ENCODE peak calls at places on chromosomes 16 and 17, in seven cellular contexts. L, I, T, G, S, W and B are unnamed samples.
A peak's percentile ranks its signal among the peaks of the same experiment; 100 is the strongest.

GRCh38 chr17:19019041-19019941 is 14.7 kb upstream of the FAM83G start:
- DNase-seq in G (no peak), S (no peak), L (no peak), T (no peak), W (no peak), I (no peak), B (no peak)

GRCh38 chr16:74304164-74304834 is 7.7 kb downstream of the PSMD7 start:
- DNase-seq in W (no peak), L (no peak), T (peak; percentile 18), I (peak; percentile 5), G (no peak), S (no peak), B (peak; percentile 23)

GRCh38 chr17:50647187-50647586 is 12.5 kb downstream of the ABCC3 start:
- DNase-seq in L (no peak), W (no peak), S (no peak), G (no peak), T (no peak), I (no peak), B (no peak)

GRCh38 chr16:19967963-19968362 is 83.3 kb upstream of the GPRC5B start:
- DNase-seq in W (no peak), T (no peak), G (no peak), L (no peak), I (no peak), S (no peak), B (no peak)

GRCh38 chr17:60901806-60902205 is 224.2 kb downstream of the BCAS3 start:
- DNase-seq in I (peak; percentile 64), L (no peak), T (peak; percentile 65), W (no peak), S (no peak), G (no peak), B (no peak)

GRCh38 chr16:72938426-72939164 is 109.3 kb downstream of the ZFHX3 start:
- DNase-seq in I (no peak), L (peak; percentile 61), W (no peak), T (peak; percentile 90), S (no peak), G (peak; percentile 84), B (peak; percentile 51)

GRCh38 chr16:78133919-78134318 is 34.5 kb downstream of the WWOX start:
- DNase-seq in L (no peak), W (no peak), I (no peak), T (no peak), S (no peak), G (no peak), B (peak; percentile 47)

GRCh38 chr17:42814633-42815399 is 9.3 kb downstream of the BECN1 start:
- DNase-seq in S (no peak), L (no peak), G (no peak), I (peak; percentile 39), T (peak; percentile 94), W (no peak), B (no peak)

GRCh38 chr17:43936434-43936833 is 5.8 kb downstream of the PPY start:
- DNase-seq in G (no peak), L (no peak), S (no peak), T (no peak), I (no peak), W (no peak), B (no peak)

GRCh38 chr17:51435641-51436091 is 175.3 kb downstream of the UTP18 start:
- DNase-seq in S (no peak), L (peak; percentile 42), G (no peak), W (peak; percentile 59), T (peak; percentile 3), I (peak; percentile 24), B (peak; percentile 90)

GRCh38 chr16:47492428-47493357 is 31.6 kb downstream of the PHKB start:
- DNase-seq in W (no peak), L (peak; percentile 58), I (no peak), T (peak; percentile 80), G (peak; percentile 75), S (no peak), B (no peak)

GRCh38 chr17:13311301-13311700 is 290.4 kb downstream of the HS3ST3A1 start:
- DNase-seq in G (no peak), L (no peak), I (peak; percentile 66), S (no peak), W (no peak), T (peak; percentile 68), B (no peak)

GRCh38 chr16:25419123-25419522 is 161.5 kb upstream of the ZKSCAN2 start:
- DNase-seq in G (no peak), I (no peak), S (no peak), T (no peak), L (no peak), W (no peak), B (no peak)

GRCh38 chr17:48095611-48096010 is 5.7 kb downstream of the CBX1 start:
- DNase-seq in G (no peak), L (no peak), I (no peak), W (no peak), T (no peak), S (no peak), B (no peak)

GRCh38 chr17:29640413-29640812 is 17.7 kb upstream of the CORO6 start:
- DNase-seq in I (no peak), G (no peak), T (peak; percentile 64), S (no peak), W (no peak), L (no peak), B (no peak)

GRCh38 chr16:30365200-30365599 is 5.1 kb downstream of the TBC1D10B start:
- DNase-seq in W (peak; percentile 52), I (no peak), L (no peak), S (no peak), G (no peak), T (no peak), B (no peak)

GRCh38 chr17:35254107-35254802 is 11.4 kb downstream of the SLFN5 start:
- DNase-seq in L (peak; percentile 58), I (peak; percentile 75), G (peak; percentile 84), T (peak; percentile 98), W (peak; percentile 3), S (peak; percentile 92), B (peak; percentile 97)

DNA sequence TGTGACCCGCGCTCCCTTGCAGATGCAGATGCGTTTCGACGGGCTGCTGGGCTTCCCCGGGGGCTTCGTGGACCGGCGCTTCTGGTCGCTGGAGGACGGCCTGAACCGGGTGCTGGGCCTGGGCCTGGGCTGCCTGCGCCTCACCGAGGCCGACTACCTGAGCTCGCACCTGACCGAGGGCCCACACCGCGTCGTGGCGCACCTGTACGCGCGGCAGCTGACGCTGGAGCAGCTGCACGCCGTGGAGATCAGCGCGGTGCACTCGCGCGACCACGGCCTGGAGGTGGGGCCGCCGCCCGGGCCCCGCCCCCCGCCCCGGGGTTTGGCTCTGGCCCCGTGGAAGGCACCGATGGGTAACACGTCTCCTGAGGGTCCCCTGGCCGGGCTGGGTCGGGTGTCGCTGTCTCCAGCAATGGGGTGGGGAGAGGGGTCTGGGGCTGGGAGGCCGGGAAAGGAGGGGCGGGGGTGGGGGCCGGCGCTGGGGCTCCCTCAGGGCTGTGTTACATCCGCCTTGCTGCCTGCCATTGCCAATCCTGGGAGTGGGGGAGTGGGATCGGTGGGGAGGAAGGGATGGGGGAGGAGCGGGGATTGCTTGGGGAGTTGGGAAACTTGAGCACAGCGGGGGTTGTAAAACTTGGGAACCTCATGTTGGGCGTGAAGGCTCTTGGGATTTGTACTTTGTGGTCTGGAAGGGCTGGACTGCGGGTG is 748 bp downstream of the NUDT16L1 start:
- DNase-seq in S (no peak), T (peak; percentile 63), G (peak; percentile 74), L (peak; percentile 60), W (peak; percentile 42), I (peak; percentile 16), B (no peak)
- H3K4me3 ChIP-seq in S (peak overlapping the region; percentile 96), T (peak overlapping the region; percentile 94), G (peak overlapping the region; percentile 100), L (peak overlapping the region; percentile 72), W (peak overlapping the region; percentile 49), I (peak overlapping the region; percentile 91), B (peak overlapping the region; percentile 93)

DNA sequence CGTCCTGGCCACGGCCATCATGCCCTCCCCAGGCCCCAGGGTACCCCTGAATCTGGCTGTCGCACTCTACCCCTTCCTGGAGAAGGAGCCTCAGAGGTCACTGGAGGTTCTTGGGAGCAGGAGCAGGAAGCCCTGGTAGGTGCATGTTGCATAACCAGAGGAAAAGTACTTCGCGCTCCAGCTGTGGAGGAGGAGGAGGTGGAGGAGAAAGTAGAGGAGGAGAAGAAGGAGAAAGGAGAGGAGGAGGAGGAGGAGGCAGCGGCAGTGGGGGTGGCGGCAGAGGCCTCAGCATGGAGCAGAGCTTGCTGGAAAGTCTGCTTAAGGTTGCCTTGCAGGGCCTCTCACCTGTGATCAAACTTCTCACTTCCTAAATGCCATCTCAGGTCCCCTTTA is 61.8 kb downstream of the BAIAP2 start:
- DNase-seq in L (no peak), G (peak; percentile 50), W (no peak), I (peak; percentile 19), S (no peak), T (peak; percentile 13), B (no peak)
- H3K4me3 ChIP-seq in L (no peak overlapping the region), G (no peak overlapping the region), W (no peak overlapping the region), I (no peak overlapping the region), S (no peak overlapping the region), T (no peak overlapping the region), B (no peak overlapping the region)

DNA sequence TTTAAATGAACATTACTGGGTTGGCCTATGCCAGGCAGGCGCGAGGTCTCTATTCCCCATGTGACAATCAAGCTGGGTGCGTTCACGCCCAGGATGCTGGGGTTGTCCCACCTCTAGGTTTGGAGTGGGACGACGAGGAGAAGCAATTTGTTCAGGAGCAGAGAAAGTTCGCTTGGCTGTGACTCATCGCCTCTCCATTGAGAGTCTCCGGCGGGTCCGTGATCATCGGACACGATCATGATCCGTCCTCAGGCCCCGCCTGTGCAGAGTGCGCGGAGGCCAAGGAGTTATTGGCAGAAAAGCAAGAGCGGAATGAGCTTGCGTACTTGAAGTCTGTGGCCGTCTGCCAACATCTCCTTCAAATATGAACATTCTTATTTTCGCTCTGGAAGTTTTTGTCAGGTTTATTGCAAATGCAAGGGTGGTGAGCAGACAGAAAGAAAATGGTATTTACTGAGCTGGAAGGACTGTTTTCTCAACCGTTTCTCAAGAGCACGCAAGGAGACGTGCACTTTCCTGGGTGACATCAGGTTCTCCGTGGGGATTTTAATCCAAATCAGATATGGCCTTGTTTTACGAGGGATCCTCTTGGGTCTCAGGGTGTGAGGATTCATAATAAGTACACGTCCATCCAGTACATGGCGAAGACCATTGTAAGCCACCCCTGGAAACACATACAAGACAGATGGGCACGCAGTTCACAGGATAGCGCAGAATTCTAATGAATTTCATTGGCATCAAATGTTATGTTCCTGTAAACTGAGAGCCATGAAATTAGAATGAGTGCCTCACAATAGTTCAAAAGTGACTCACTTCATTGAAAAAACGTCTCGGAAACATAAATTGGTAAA is 70.1 kb upstream of the CREBBP start:
- DNase-seq in I (peak; percentile 88), G (peak; percentile 87), T (peak; percentile 99), W (no peak), L (peak; percentile 44), S (peak; percentile 26), B (no peak)
- H3K4me3 ChIP-seq in I (peak overlapping the region; percentile 26), G (peak overlapping the region; percentile 29), T (peak overlapping the region; percentile 41), W (no peak overlapping the region), L (no peak overlapping the region), S (no peak overlapping the region), B (no peak overlapping the region)

DNA sequence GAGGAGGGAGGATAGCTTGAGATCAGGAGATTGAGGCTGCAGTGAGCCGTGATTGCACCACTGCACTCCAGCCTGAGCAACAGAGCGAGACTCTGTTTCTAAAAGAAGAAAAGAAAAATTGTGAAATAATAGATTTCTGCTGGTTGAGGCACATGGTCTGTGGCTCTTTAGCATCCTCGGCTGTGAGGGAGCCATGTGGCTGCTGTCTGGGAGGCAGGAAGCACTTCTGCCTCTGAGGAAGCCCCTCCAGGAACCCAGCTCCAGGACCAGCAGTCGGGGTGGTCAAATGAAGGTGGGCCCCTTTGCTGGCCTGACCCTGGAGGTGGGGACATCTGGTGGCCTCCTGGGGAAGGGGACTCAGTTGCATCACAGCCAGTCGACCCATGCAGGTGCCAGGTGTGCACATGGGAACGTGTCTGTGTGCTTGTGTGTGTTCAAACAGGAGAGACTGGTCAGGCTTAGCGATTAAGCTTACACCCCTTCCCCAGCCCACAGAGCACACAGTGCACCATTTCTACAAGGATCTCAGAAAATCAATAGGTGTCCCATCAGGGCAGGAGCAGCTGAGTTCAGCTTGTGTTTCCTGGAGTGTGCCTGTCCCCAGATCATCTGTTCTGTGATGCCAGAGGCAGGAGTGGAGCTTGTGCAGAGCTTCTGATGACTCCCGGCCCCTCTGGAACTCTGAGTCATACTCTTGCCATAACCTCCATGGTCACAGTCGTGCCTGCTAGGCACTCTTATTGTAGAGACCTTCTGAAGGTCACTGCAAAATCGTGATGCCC is 24.3 kb upstream of the MGAT5B start:
- DNase-seq in L (no peak), G (no peak), I (peak; percentile 34), W (no peak), T (no peak), S (no peak), B (no peak)
- H3K4me3 ChIP-seq in L (no peak overlapping the region), G (no peak overlapping the region), I (no peak overlapping the region), W (no peak overlapping the region), T (no peak overlapping the region), S (no peak overlapping the region), B (no peak overlapping the region)